ENCODE peak calls at places on chromosomes 11 and 22, in five cellular contexts. X, W, M, C and H are unnamed samples.

GRCh38 chr11:75802913-75803820 is 11.8 kb upstream of the UVRAG start:
- DNase-seq in M (no peak), W (peak; percentile 52), X (peak; percentile 84), C (peak; percentile 53), H (peak; percentile 66)

GRCh38 chr11:65498042-65498726 is 661 bp upstream of the MALAT1 start:
- DNase-seq in C (no peak), X (peak; percentile 50), W (no peak), M (peak; percentile 66), H (peak; percentile 74)

GRCh38 chr11:369336-370018 is at the start of gene B4GALNT4:
- DNase-seq in W (no peak), X (peak; percentile 43), C (no peak), M (peak; percentile 20), H (peak; percentile 32)

GRCh38 chr22:47786650-47787290 is 1024.3 kb downstream of the TBC1D22A start:
- DNase-seq in X (no peak), M (no peak), C (no peak), W (no peak), H (no peak)

GRCh38 chr11:122764691-122765090 is 73.6 kb upstream of the CRTAM start:
- DNase-seq in W (no peak), M (no peak), C (no peak), X (no peak), H (no peak)

GRCh38 chr11:35367491-35367890 is 51.9 kb downstream of the SLC1A2 start:
- DNase-seq in X (peak; percentile 44), W (peak; percentile 43), M (no peak), C (peak; percentile 38), H (no peak)

GRCh38 chr11:45930031-45930794 is 7.8 kb downstream of the LARGE2 start:
- DNase-seq in M (peak; percentile 60), W (no peak), C (no peak), X (peak; percentile 7), H (no peak)

GRCh38 chr22:19037282-19038163 is 84.7 kb downstream of the DGCR2 start:
- DNase-seq in X (no peak), C (no peak), W (no peak), M (peak; percentile 33), H (no peak)

GRCh38 chr11:42315267-42315666 is 855.8 kb upstream of the LRRC4C start:
- DNase-seq in W (no peak), M (no peak), X (peak; percentile 73), C (no peak), H (no peak)

GRCh38 chr11:97140885-97141494 is 751.2 kb downstream of the JRKL start:
- DNase-seq in M (no peak), C (no peak), W (no peak), X (peak; percentile 43), H (no peak)

GRCh38 chr11:97702948-97703347 is 1313.1 kb downstream of the JRKL start:
- DNase-seq in W (no peak), C (no peak), X (no peak), M (no peak), H (no peak)

GRCh38 chr11:2293396-2294339 is 8.1 kb downstream of the C11orf21 start:
- DNase-seq in C (no peak), M (peak; percentile 37), X (no peak), W (no peak), H (no peak)

GRCh38 chr11:5691963-5692358 is 2.4 kb downstream of the TRIM22 start:
- DNase-seq in X (no peak), W (no peak), M (no peak), C (no peak), H (no peak)

GRCh38 chr22:43600265-43600664 is 188.5 kb downstream of the MPPED1 start:
- DNase-seq in X (peak; percentile 10), M (no peak), W (no peak), C (no peak), H (no peak)

GRCh38 chr11:128757235-128757711 is 63.4 kb downstream of the FLI1 start:
- DNase-seq in C (no peak), M (no peak), W (no peak), X (peak; percentile 50), H (no peak)

GRCh38 chr11:68140496-68141246 is 19.5 kb upstream of the CHKA start:
- DNase-seq in M (no peak), W (no peak), C (no peak), X (no peak), H (no peak)

GRCh38 chr11:77039491-77040400 is 5.5 kb downstream of the B3GNT6 start:
- DNase-seq in C (no peak), X (no peak), M (no peak), W (no peak), H (peak; percentile 43)

GRCh38 chr11:118618115-118618990 is 10.9 kb downstream of the PHLDB1 start:
- DNase-seq in C (no peak), M (no peak), W (no peak), X (peak; percentile 36), H (peak; percentile 76)

GRCh38 chr11:111976614-111977140 is 39.5 kb downstream of the DIXDC1 start:
- DNase-seq in C (no peak), W (no peak), M (no peak), X (peak; percentile 33), H (no peak)

GRCh38 chr22:27627444-27627833 is 174.1 kb downstream of the MN1 start:
- DNase-seq in X (no peak), C (no peak), W (no peak), M (no peak), H (no peak)

GRCh38 chr22:46547883-46548244 is 10.4 kb upstream of the CELSR1 start:
- DNase-seq in W (peak; percentile 53), M (peak; percentile 91), X (peak; percentile 32), C (no peak), H (peak; percentile 78)

GRCh38 chr11:77082838-77083552 is 16.2 kb downstream of the CAPN5 start:
- DNase-seq in C (no peak), W (peak; percentile 5), M (peak; percentile 62), X (no peak), H (peak; percentile 78)

GRCh38 chr22:42933783-42934144 is 76.7 kb upstream of the ARFGAP3 start:
- DNase-seq in W (no peak), M (no peak), C (peak; percentile 88), X (peak; percentile 80), H (no peak)

GRCh38 chr11:6326303-6326702 is 6.0 kb upstream of the CAVIN3 start:
- DNase-seq in C (no peak), X (no peak), W (no peak), M (no peak), H (no peak)

GRCh38 chr11:129214710-129215295 is 22.7 kb upstream of the ARHGAP32 start:
- DNase-seq in C (no peak), X (no peak), W (no peak), M (no peak), H (no peak)

GRCh38 chr11:61534901-61535839 is 26.6 kb downstream of the LRRC10B start:
- DNase-seq in W (no peak), X (no peak), C (no peak), M (no peak), H (no peak)

GRCh38 chr11:113201055-113201818 is 113.1 kb upstream of the TTC12 start:
- DNase-seq in X (no peak), M (no peak), C (no peak), W (no peak), H (no peak)

GRCh38 chr11:133021503-133021902 is 510.8 kb downstream of the OPCML start:
- DNase-seq in M (no peak), C (no peak), X (no peak), W (no peak), H (no peak)

GRCh38 chr22:46069518-46070214 is 80.7 kb upstream of the PPARA start:
- DNase-seq in X (peak; percentile 92), W (peak; percentile 82), C (peak; percentile 84), M (peak; percentile 91), H (peak; percentile 91)

GRCh38 chr22:49879871-49880270 is 26.2 kb downstream of the ZBED4 start:
- DNase-seq in X (no peak), C (no peak), W (no peak), M (no peak), H (no peak)

GRCh38 chr11:126416542-126417090 is 61.1 kb downstream of the ST3GAL4 start:
- DNase-seq in X (no peak), W (peak; percentile 67), C (peak; percentile 34), M (peak; percentile 90), H (peak; percentile 91)
- H3K4me3 ChIP-seq in X (no peak overlapping the region), W (peak overlapping the region; percentile 65), C (peak overlapping the region; percentile 45), M (peak overlapping the region; percentile 50), H (peak overlapping the region; percentile 74)

GRCh38 chr11:10538924-10539323 is 2.1 kb downstream of the RNF141 start:
- DNase-seq in C (no peak), W (no peak), X (no peak), M (no peak), H (no peak)
- H3K4me3 ChIP-seq in C (no peak overlapping the region), W (no peak overlapping the region), X (no peak overlapping the region), M (no peak overlapping the region), H (no peak overlapping the region)

DNA sequence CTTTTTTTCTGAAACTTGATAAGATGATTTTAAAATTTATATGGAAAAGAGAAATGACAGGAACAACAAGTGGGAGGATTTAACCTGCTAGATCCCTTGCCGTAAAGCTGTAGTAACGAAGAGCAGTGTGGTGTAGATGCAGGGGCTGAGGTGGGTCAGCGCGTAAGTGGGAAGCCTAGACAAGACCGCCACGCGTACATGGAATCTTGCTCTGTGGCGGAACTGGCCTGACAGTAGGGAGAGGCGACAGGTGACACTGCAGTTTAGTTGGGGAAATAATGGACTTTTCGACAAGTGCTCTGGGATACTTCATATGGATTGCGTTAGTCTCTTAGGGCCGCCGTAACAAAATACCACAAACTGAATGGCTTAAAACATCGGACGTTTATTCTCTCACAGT is 28.8 kb downstream of the TNRC6B start:
- DNase-seq in C (no peak), X (no peak), W (no peak), M (no peak), H (no peak)
- H3K4me3 ChIP-seq in C (no peak overlapping the region), X (no peak overlapping the region), W (no peak overlapping the region), M (no peak overlapping the region), H (no peak overlapping the region)

DNA sequence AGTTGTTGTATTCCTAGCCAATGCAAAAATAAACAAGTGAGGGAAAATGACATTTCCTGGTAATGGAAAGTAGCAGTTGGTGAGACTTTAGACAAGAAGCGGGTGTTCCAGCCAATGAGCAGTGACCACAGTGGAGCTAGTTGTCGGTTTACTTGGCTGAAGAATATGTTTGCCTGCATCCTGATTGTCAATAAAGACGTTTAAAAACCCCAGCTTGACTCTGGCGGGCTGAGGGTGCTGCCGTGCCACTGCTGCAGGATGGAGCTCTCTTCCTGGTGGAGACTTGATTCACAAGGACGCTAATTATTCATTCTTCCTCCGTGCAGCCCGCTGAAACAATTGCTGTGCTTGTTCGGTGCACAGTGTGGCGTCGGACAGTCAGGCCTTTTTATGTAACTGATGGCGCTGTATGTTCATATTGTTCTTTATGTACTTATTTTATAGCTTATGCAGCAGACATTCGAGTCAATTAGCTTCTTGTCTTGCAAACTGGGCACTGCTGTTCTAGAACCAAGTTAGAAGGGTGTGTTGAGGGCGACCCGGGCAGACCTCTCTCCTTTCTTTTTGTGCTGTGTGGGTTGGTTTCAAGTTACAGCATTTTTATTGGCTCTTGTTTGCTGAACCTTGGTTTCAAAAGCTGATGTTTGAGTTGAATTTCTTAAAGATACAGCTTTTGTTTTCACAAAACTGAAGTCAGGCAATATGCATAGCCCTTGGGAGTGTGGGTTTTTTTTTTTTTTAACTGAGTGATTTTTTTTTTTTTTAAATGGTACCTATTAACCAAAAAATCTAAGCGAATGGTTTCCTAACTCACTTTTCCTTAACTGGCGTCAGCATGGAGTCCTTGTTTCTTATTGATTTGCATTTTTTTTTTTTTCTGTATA is 153.9 kb downstream of the TEAD1 start:
- DNase-seq in C (peak; percentile 65), X (peak; percentile 69), W (no peak), M (peak; percentile 75), H (no peak)
- H3K4me3 ChIP-seq in C (peak overlapping the region; percentile 37), X (peak overlapping the region; percentile 74), W (peak overlapping the region; percentile 56), M (peak overlapping the region; percentile 50), H (peak overlapping the region; percentile 64)

DNA sequence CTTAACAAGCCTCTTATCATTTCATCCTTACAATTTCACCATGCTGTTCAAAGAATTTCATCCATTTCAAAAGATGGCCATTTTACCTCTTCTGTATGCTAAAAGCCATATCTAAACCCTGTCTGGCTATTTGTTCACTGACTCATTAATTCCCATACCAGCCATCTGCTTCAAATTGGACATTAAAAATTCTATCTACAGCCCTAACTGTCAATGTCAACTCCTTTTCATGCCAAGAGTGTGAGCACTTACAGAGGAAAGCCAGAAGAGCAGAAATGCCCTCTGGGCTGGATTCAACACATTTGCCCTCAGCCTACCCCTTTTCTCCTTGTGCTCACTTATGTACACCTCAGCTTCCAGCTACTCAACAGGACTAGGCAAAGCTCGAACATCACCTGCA is 59.2 kb downstream of the SYTL2 start:
- DNase-seq in X (peak; percentile 43), M (no peak), W (no peak), C (no peak), H (no peak)
- H3K4me3 ChIP-seq in X (no peak overlapping the region), M (no peak overlapping the region), W (no peak overlapping the region), C (no peak overlapping the region), H (no peak overlapping the region)